ENCODE peak calls at places on chromosomes 1 and 21, in four cellular contexts. One of them, this sample, is unnamed.
A peak's percentile ranks its signal among the peaks of the same experiment; 100 is the strongest.

GRCh38 chr1:68291763-68292384 is 59.6 kb upstream of the WLS start:
- DNase-seq in GM12864: no peak
- DNase-seq in amniotic stem cell: no peak
- DNase-seq in mucosa of gallbladder: no peak
- DNase-seq in this sample: no peak

GRCh38 chr1:205934788-205935187 is 8.5 kb downstream of the SLC26A9 start:
- DNase-seq in GM12864: no peak
- DNase-seq in amniotic stem cell: no peak
- DNase-seq in mucosa of gallbladder: no peak
- DNase-seq in this sample: no peak

GRCh38 chr1:194151056-194151455 is 964.6 kb upstream of the B3GALT2 start:
- DNase-seq in GM12864: no peak
- DNase-seq in amniotic stem cell: no peak
- DNase-seq in mucosa of gallbladder: no peak
- DNase-seq in this sample: no peak

GRCh38 chr1:241990040-241990439 is 8.9 kb downstream of the MAP1LC3C start:
- DNase-seq in GM12864: no peak
- DNase-seq in amniotic stem cell: no peak
- DNase-seq in mucosa of gallbladder: peak; percentile 76
- DNase-seq in this sample: no peak

GRCh38 chr1:24474193-24474592 is 28.4 kb upstream of the RCAN3 start:
- DNase-seq in GM12864: no peak
- DNase-seq in amniotic stem cell: no peak
- DNase-seq in mucosa of gallbladder: no peak
- DNase-seq in this sample: no peak

GRCh38 chr1:243325305-243325890 is 69.6 kb downstream of the SDCCAG8 start:
- DNase-seq in GM12864: peak; percentile 42
- DNase-seq in amniotic stem cell: peak; percentile 13
- DNase-seq in mucosa of gallbladder: no peak
- DNase-seq in this sample: no peak

GRCh38 chr1:71490432-71490831 is 409.6 kb upstream of the ZRANB2 start:
- DNase-seq in GM12864: no peak
- DNase-seq in amniotic stem cell: no peak
- DNase-seq in mucosa of gallbladder: no peak
- DNase-seq in this sample: no peak

GRCh38 chr1:205493241-205494085 is 11.0 kb upstream of the CDK18 start:
- DNase-seq in GM12864: no peak
- DNase-seq in amniotic stem cell: no peak
- DNase-seq in mucosa of gallbladder: no peak
- DNase-seq in this sample: no peak

GRCh38 chr1:202281316-202282016 is 60.3 kb downstream of the UBE2T start:
- DNase-seq in GM12864: no peak
- DNase-seq in amniotic stem cell: no peak
- DNase-seq in mucosa of gallbladder: no peak
- DNase-seq in this sample: peak; percentile 66

GRCh38 chr1:232033285-232033684 is 406.7 kb downstream of the DISC1 start:
- DNase-seq in GM12864: no peak
- DNase-seq in amniotic stem cell: no peak
- DNase-seq in mucosa of gallbladder: no peak
- DNase-seq in this sample: no peak

GRCh38 chr21:18369115-18369514 is 34.5 kb downstream of the TMPRSS15 start:
- DNase-seq in GM12864: no peak
- DNase-seq in amniotic stem cell: no peak
- DNase-seq in mucosa of gallbladder: no peak
- DNase-seq in this sample: no peak

GRCh38 chr1:155126494-155127104 is 1.1 kb upstream of the EFNA1 start:
- DNase-seq in GM12864: no peak
- DNase-seq in amniotic stem cell: no peak
- DNase-seq in mucosa of gallbladder: no peak
- DNase-seq in this sample: no peak

GRCh38 chr1:192747942-192748341 is 60.9 kb upstream of the RGS2 start:
- DNase-seq in GM12864: no peak
- DNase-seq in amniotic stem cell: no peak
- DNase-seq in mucosa of gallbladder: no peak
- DNase-seq in this sample: no peak

GRCh38 chr1:8077602-8078001 is 51.5 kb upstream of the ERRFI1 start:
- DNase-seq in GM12864: no peak
- DNase-seq in amniotic stem cell: no peak
- DNase-seq in mucosa of gallbladder: no peak
- DNase-seq in this sample: no peak

GRCh38 chr1:42877380-42877779 is 31.0 kb downstream of the ZNF691 start:
- DNase-seq in GM12864: no peak
- DNase-seq in amniotic stem cell: no peak
- DNase-seq in mucosa of gallbladder: no peak
- DNase-seq in this sample: no peak

GRCh38 chr1:156794506-156795373 is 21.9 kb downstream of the SH2D2A start:
- DNase-seq in GM12864: no peak
- DNase-seq in amniotic stem cell: no peak
- DNase-seq in mucosa of gallbladder: no peak
- DNase-seq in this sample: no peak

GRCh38 chr1:63773496-63773814 is 362 bp upstream of the ROR1 start:
- DNase-seq in GM12864: no peak
- DNase-seq in amniotic stem cell: no peak
- DNase-seq in mucosa of gallbladder: no peak
- DNase-seq in this sample: no peak

GRCh38 chr1:214830956-214831355 is 228.0 kb downstream of the CENPF start:
- DNase-seq in GM12864: no peak
- DNase-seq in amniotic stem cell: no peak
- DNase-seq in mucosa of gallbladder: no peak
- DNase-seq in this sample: no peak

GRCh38 chr1:7503691-7504437 is 267.2 kb upstream of the VAMP3 start:
- DNase-seq in GM12864: no peak
- DNase-seq in amniotic stem cell: no peak
- DNase-seq in mucosa of gallbladder: no peak
- DNase-seq in this sample: no peak

GRCh38 chr1:59750612-59751395 is 63.9 kb upstream of the HOOK1 start:
- DNase-seq in GM12864: no peak
- DNase-seq in amniotic stem cell: peak; percentile 57
- DNase-seq in mucosa of gallbladder: peak; percentile 40
- DNase-seq in this sample: no peak

GRCh38 chr1:150649441-150649840 is 20.0 kb upstream of the ENSA start:
- DNase-seq in GM12864: no peak
- DNase-seq in amniotic stem cell: no peak
- DNase-seq in mucosa of gallbladder: no peak
- DNase-seq in this sample: no peak

GRCh38 chr1:15076807-15077206 is 76.7 kb upstream of the TMEM51 start:
- DNase-seq in GM12864: no peak
- DNase-seq in amniotic stem cell: no peak
- DNase-seq in mucosa of gallbladder: no peak
- DNase-seq in this sample: no peak

GRCh38 chr1:89800718-89801117 is 20.1 kb upstream of the LRRC8D start:
- DNase-seq in GM12864: no peak
- DNase-seq in amniotic stem cell: no peak
- DNase-seq in mucosa of gallbladder: no peak
- DNase-seq in this sample: no peak

GRCh38 chr1:21762022-21762404 is 20.9 kb downstream of the USP48 start:
- DNase-seq in GM12864: no peak
- DNase-seq in amniotic stem cell: no peak
- DNase-seq in mucosa of gallbladder: no peak
- DNase-seq in this sample: no peak

GRCh38 chr21:42242611-42243010 is 23.7 kb downstream of the ABCG1 start:
- DNase-seq in GM12864: no peak
- DNase-seq in amniotic stem cell: no peak
- DNase-seq in mucosa of gallbladder: no peak
- DNase-seq in this sample: no peak

GRCh38 chr21:30257773-30258172 is 25.0 kb downstream of the KRTAP24-1 start:
- DNase-seq in GM12864: no peak
- DNase-seq in amniotic stem cell: no peak
- DNase-seq in mucosa of gallbladder: peak; percentile 13
- DNase-seq in this sample: no peak

GRCh38 chr1:197469620-197470210 is 201.7 kb downstream of the CRB1 start:
- DNase-seq in GM12864: no peak
- DNase-seq in amniotic stem cell: no peak
- DNase-seq in mucosa of gallbladder: no peak
- DNase-seq in this sample: no peak

GRCh38 chr1:12594966-12595838 is 22.8 kb downstream of the DHRS3 start:
- DNase-seq in GM12864: no peak
- DNase-seq in amniotic stem cell: no peak
- DNase-seq in mucosa of gallbladder: peak; percentile 82
- DNase-seq in this sample: no peak

GRCh38 chr21:25583370-25584133 is 23.7 kb downstream of the MRPL39 start:
- DNase-seq in GM12864: no peak
- DNase-seq in amniotic stem cell: no peak
- DNase-seq in mucosa of gallbladder: no peak
- DNase-seq in this sample: no peak

This sample was measured in SJSA1.